ENCODE peak calls at places on chromosomes 11 and 22, in ten cellular contexts. V is NCI-H1930; T is brain pericyte; Y is fibroblast of the conjunctiva; M is small intestine; B is islet precursor cell; C is activated naive CD4-positive, alpha-beta T cell treated with anti-CD3 and anti-CD28 coated beads, Interleukin-2, amount 50 U/mL, for 16 hours; A is left cardiac atrium; O is left lobe of liver; N is neural crest cell. U is an unnamed sample.

GRCh38 chr11:128882451-128882850 is 8.7 kb upstream of the KCNJ5 start:
- DNase-seq in V (no peak), T (no peak), Y (no peak), M (no peak), B (no peak), C (no peak), A (no peak), O (no peak), N (no peak), U (no peak)

GRCh38 chr11:76205252-76206076 is 838 bp downstream of the WNT11 start:
- DNase-seq in V (no peak), T (no peak), Y (no peak), M (no peak), B (no peak), C (no peak), A (no peak), O (no peak), N (no peak), U (no peak)

GRCh38 chr11:11149671-11150459 is 203.2 kb downstream of the CSNK2A3 start:
- DNase-seq in V (no peak), T (no peak), Y (no peak), M (peak; percentile 18), B (no peak), C (no peak), A (no peak), O (no peak), N (no peak), U (no peak)

GRCh38 chr22:33894515-33894914 is 25.8 kb downstream of the LARGE1 start:
- DNase-seq in V (no peak), T (no peak), Y (no peak), M (peak; percentile 46), B (no peak), C (no peak), A (no peak), O (no peak), N (no peak), U (no peak)

GRCh38 chr11:75351541-75352416 is at the start of gene ARRB1:
- DNase-seq in V (no peak), T (no peak), Y (no peak), M (peak; percentile 79), B (peak; percentile 93), C (peak; percentile 63), A (peak; percentile 75), O (peak; percentile 67), N (peak; percentile 51), U (peak; percentile 69)

GRCh38 chr11:68471360-68472340 is 11.1 kb downstream of the PPP6R3 start:
- DNase-seq in V (no peak), T (no peak), Y (no peak), M (peak; percentile 21), B (no peak), C (no peak), A (no peak), O (no peak), N (no peak), U (no peak)

GRCh38 chr22:45475876-45476514 is 26.7 kb upstream of the FBLN1 start:
- DNase-seq in V (no peak), T (no peak), Y (no peak), M (no peak), B (no peak), C (no peak), A (no peak), O (no peak), N (no peak), U (no peak)

GRCh38 chr11:104091281-104092071 is 55.0 kb downstream of the DDI1 start:
- DNase-seq in V (no peak), T (no peak), Y (no peak), M (no peak), B (no peak), C (no peak), A (no peak), O (no peak), N (no peak), U (no peak)

GRCh38 chr22:47125603-47126002 is 363.2 kb downstream of the TBC1D22A start:
- DNase-seq in V (no peak), T (no peak), Y (no peak), M (no peak), B (no peak), C (no peak), A (no peak), O (no peak), N (no peak), U (no peak)

GRCh38 chr11:562046-562645 is 1.4 kb downstream of the RASSF7 start:
- DNase-seq in V (no peak), T (no peak), Y (no peak), M (no peak), B (peak; percentile 56), C (no peak), A (no peak), O (no peak), N (no peak), U (no peak)

GRCh38 chr11:2927851-2928604 is 1.2 kb downstream of the PHLDA2 start:
- DNase-seq in V (no peak), T (no peak), Y (no peak), M (peak; percentile 55), B (no peak), C (no peak), A (peak; percentile 20), O (no peak), N (no peak), U (no peak)

GRCh38 chr11:126751242-126751641 is 249.3 kb downstream of the KIRREL3 start:
- DNase-seq in V (no peak), T (no peak), Y (no peak), M (no peak), B (no peak), C (no peak), A (no peak), O (no peak), N (no peak), U (no peak)

GRCh38 chr11:14638561-14638960 is 5.0 kb upstream of the PDE3B start:
- DNase-seq in V (no peak), T (no peak), Y (no peak), M (no peak), B (no peak), C (no peak), A (no peak), O (peak; percentile 84), N (no peak), U (no peak)

GRCh38 chr22:35205141-35205775 is 52.0 kb upstream of the HMGXB4 start:
- DNase-seq in V (no peak), T (no peak), Y (no peak), M (no peak), B (peak; percentile 61), C (no peak), A (no peak), O (no peak), N (no peak), U (no peak)

GRCh38 chr11:35610636-35611035 is 7.6 kb upstream of the FJX1 start:
- DNase-seq in V (no peak), T (no peak), Y (no peak), M (no peak), B (no peak), C (no peak), A (no peak), O (no peak), N (no peak), U (no peak)

GRCh38 chr11:26229270-26229669 is 102.7 kb upstream of the ANO3 start:
- DNase-seq in V (no peak), T (peak; percentile 34), Y (peak; percentile 65), M (no peak), B (no peak), C (no peak), A (no peak), O (no peak), N (no peak), U (no peak)

GRCh38 chr11:32615422-32615821 is 31.8 kb downstream of the EIF3M start:
- DNase-seq in V (no peak), T (no peak), Y (no peak), M (no peak), B (no peak), C (no peak), A (no peak), O (no peak), N (no peak), U (no peak)

GRCh38 chr11:87405843-87406242 is 368.1 kb downstream of the TMEM135 start:
- DNase-seq in V (no peak), T (no peak), Y (no peak), M (no peak), B (no peak), C (no peak), A (peak; percentile 53), O (no peak), N (no peak), U (no peak)

GRCh38 chr11:68004551-68005335 is 846 bp upstream of the UNC93B1 start:
- DNase-seq in V (no peak), T (no peak), Y (no peak), M (no peak), B (no peak), C (no peak), A (no peak), O (no peak), N (no peak), U (no peak)

GRCh38 chr11:60078021-60078420 is 10.4 kb upstream of the MS4A2 start:
- DNase-seq in V (no peak), T (no peak), Y (no peak), M (no peak), B (no peak), C (no peak), A (no peak), O (no peak), N (no peak), U (no peak)

GRCh38 chr11:119832132-119832531 is 103.1 kb upstream of the NECTIN1 start:
- DNase-seq in V (no peak), T (no peak), Y (no peak), M (peak; percentile 87), B (no peak), C (no peak), A (no peak), O (no peak), N (no peak), U (no peak)

GRCh38 chr11:14620027-14620511 is 23.5 kb upstream of the PDE3B start:
- DNase-seq in V (no peak), T (no peak), Y (peak; percentile 68), M (no peak), B (no peak), C (no peak), A (peak; percentile 38), O (peak; percentile 93), N (no peak), U (no peak)

GRCh38 chr22:43293661-43294392 is 49.3 kb downstream of the SCUBE1 start:
- DNase-seq in V (no peak), T (no peak), Y (no peak), M (peak; percentile 69), B (peak; percentile 91), C (no peak), A (no peak), O (no peak), N (no peak), U (no peak)

GRCh38 chr11:127651888-127652221 is 651.3 kb upstream of the KIRREL3 start:
- DNase-seq in V (no peak), T (no peak), Y (no peak), M (no peak), B (no peak), C (no peak), A (no peak), O (no peak), N (no peak), U (no peak)

GRCh38 chr11:34499719-34500505 is 13.7 kb downstream of the ELF5 start:
- DNase-seq in V (no peak), T (no peak), Y (no peak), M (no peak), B (no peak), C (no peak), A (no peak), O (no peak), N (no peak), U (no peak)

GRCh38 chr11:75286826-75287465 is 46.4 kb downstream of the TPBGL start:
- DNase-seq in V (no peak), T (no peak), Y (no peak), M (no peak), B (no peak), C (no peak), A (peak; percentile 34), O (no peak), N (no peak), U (no peak)

U was measured in HAP-1.